ENCODE peak calls at places on chromosomes 2 and 18, in nine cellular contexts. F is IMR-90; R is tibial nerve; Y is A549; K is CD4-positive, alpha-beta T cell; S is AG10803; B is GM13977; C is PC-9; G is progenitor cell of endocrine pancreas. I is an unnamed sample.

GRCh38 chr2:144849612-144850011 is 329.7 kb upstream of the ZEB2 start:
- DNase-seq in F (no peak), R (no peak), Y (no peak), K (no peak), S (peak), B (no peak), C (no peak), G (no peak), I (no peak)

GRCh38 chr2:223868005-223868404 is 30.6 kb upstream of the AP1S3 start:
- DNase-seq in F (no peak), R (no peak), Y (no peak), K (no peak), S (no peak), B (no peak), C (no peak), G (no peak), I (no peak)

GRCh38 chr18:38751897-38752296 is 1186.3 kb upstream of the CELF4 start:
- DNase-seq in F (no peak), R (no peak), Y (no peak), K (no peak), S (no peak), B (no peak), C (no peak), G (no peak), I (peak)

GRCh38 chr2:234670052-234670451 is 173.2 kb upstream of the ARL4C start:
- DNase-seq in F (peak), R (no peak), Y (no peak), K (no peak), S (peak), B (no peak), C (peak), G (no peak), I (no peak)

GRCh38 chr2:109427661-109428091 is 186.1 kb downstream of the SEPTIN10 start:
- DNase-seq in F (no peak), R (no peak), Y (no peak), K (no peak), S (no peak), B (no peak), C (no peak), G (no peak), I (no peak)

GRCh38 chr2:215773728-215774127 is 239.6 kb downstream of the MREG start:
- DNase-seq in F (peak), R (peak), Y (peak), K (no peak), S (peak), B (no peak), C (peak), G (no peak), I (no peak)

GRCh38 chr2:67079729-67080128 is 317.4 kb upstream of the ETAA1 start:
- DNase-seq in F (no peak), R (no peak), Y (no peak), K (no peak), S (no peak), B (no peak), C (no peak), G (no peak), I (no peak)

GRCh38 chr18:74399225-74399887 is 57.8 kb downstream of the DIPK1C start:
- DNase-seq in F (no peak), R (no peak), Y (no peak), K (no peak), S (no peak), B (no peak), C (no peak), G (no peak), I (no peak)

GRCh38 chr2:162261032-162261945 is 18.0 kb upstream of the FAP start:
- DNase-seq in F (peak), R (no peak), Y (no peak), K (no peak), S (peak), B (peak), C (no peak), G (no peak), I (peak)

GRCh38 chr2:237687666-237688065 is 60.3 kb downstream of the LRRFIP1 start:
- DNase-seq in F (peak), R (peak), Y (peak), K (peak), S (peak), B (peak), C (peak), G (no peak), I (peak)

GRCh38 chr2:165794520-165794882 is 454 bp upstream of the GALNT3 start:
- DNase-seq in F (peak), R (no peak), Y (no peak), K (peak), S (peak), B (peak), C (peak), G (no peak), I (peak)

GRCh38 chr2:228658998-228659397 is 477.5 kb upstream of the SPHKAP start:
- DNase-seq in F (peak), R (no peak), Y (no peak), K (no peak), S (peak), B (no peak), C (no peak), G (no peak), I (no peak)

GRCh38 chr2:69272803-69273471 is 114.1 kb downstream of the GFPT1 start:
- DNase-seq in F (peak), R (no peak), Y (no peak), K (no peak), S (no peak), B (no peak), C (no peak), G (no peak), I (no peak)

GRCh38 chr2:25740810-25741381 is 67.5 kb upstream of the DTNB start:
- DNase-seq in F (no peak), R (no peak), Y (no peak), K (no peak), S (peak), B (no peak), C (no peak), G (no peak), I (no peak)

GRCh38 chr18:8988262-8988871 is 114.1 kb upstream of the NDUFV2 start:
- DNase-seq in F (peak), R (no peak), Y (peak), K (peak), S (peak), B (peak), C (peak), G (peak), I (peak)

GRCh38 chr2:9693646-9694045 is 62.8 kb upstream of the YWHAQ start:
- DNase-seq in F (no peak), R (no peak), Y (no peak), K (no peak), S (no peak), B (no peak), C (no peak), G (no peak), I (no peak)

GRCh38 chr2:120148229-120148628 is 75.0 kb downstream of the TMEM185B start:
- DNase-seq in F (no peak), R (no peak), Y (no peak), K (no peak), S (no peak), B (no peak), C (no peak), G (no peak), I (no peak)

GRCh38 chr2:50395510-50396300 is 636.2 kb downstream of the NRXN1 start:
- DNase-seq in F (no peak), R (no peak), Y (no peak), K (no peak), S (no peak), B (no peak), C (no peak), G (no peak), I (no peak)

GRCh38 chr2:149490296-149490695 is 97.3 kb downstream of the MMADHC start:
- DNase-seq in F (no peak), R (no peak), Y (no peak), K (no peak), S (peak), B (no peak), C (no peak), G (no peak), I (no peak)

GRCh38 chr2:7672027-7672684 is 754.9 kb downstream of the RNF144A start:
- DNase-seq in F (peak), R (no peak), Y (peak), K (peak), S (no peak), B (peak), C (no peak), G (peak), I (peak)

GRCh38 chr2:23813438-23813837 is 113.5 kb downstream of the ATAD2B start:
- DNase-seq in F (no peak), R (no peak), Y (no peak), K (no peak), S (no peak), B (no peak), C (no peak), G (no peak), I (no peak)

GRCh38 chr18:76991021-76991688 is 141.4 kb downstream of the MBP start:
- DNase-seq in F (no peak), R (no peak), Y (no peak), K (no peak), S (no peak), B (no peak), C (no peak), G (no peak), I (no peak)

GRCh38 chr2:31693882-31694281 is 113.1 kb upstream of the SRD5A2 start:
- DNase-seq in F (no peak), R (no peak), Y (peak), K (no peak), S (no peak), B (no peak), C (no peak), G (no peak), I (no peak)

GRCh38 chr18:10152475-10152874 is 238.7 kb downstream of the VAPA start:
- DNase-seq in F (no peak), R (no peak), Y (no peak), K (no peak), S (no peak), B (no peak), C (no peak), G (no peak), I (no peak)

GRCh38 chr18:10149768-10150556 is 236.1 kb downstream of the VAPA start:
- DNase-seq in F (no peak), R (no peak), Y (no peak), K (no peak), S (no peak), B (no peak), C (no peak), G (no peak), I (no peak)

DNA sequence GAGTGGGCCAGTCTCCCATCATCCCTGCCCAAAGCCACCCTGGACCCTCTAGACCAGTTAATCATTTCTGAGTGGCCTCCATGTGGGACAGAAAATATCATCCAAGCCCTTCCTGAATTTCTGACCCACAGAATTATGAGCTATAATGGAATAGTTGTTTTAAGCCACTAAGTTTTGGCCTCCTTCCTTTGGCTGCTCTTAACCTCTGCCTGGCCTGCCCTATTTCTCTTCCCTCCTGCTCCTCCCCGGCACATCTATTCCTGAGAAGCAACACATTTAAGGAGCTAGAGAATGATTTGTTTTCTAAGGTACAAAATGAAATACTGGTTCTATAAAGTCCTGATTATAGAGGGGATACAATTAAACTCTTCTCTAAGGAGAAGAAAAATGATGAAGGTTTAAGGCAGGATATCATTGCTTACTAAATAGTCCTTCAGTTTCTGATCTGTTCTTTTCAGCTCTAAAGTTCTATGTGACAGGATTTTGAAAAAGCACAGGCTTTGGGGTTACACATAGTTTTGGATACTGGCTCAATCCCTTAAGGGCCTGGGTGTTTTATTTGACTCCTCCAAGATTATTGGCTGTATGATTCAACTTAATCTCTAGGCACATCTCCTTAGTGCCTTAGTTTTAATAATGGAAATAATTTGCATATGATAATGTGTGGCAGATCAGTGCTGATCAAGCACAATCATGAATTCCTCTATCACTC is 240.3 kb downstream of the VAPA start:
- DNase-seq in F (no peak), R (no peak), Y (no peak), K (no peak), S (no peak), B (no peak), C (no peak), G (no peak), I (no peak)
- TF ChIP-seq CTCF in F (no peak), R (no peak), Y (no peak), K (no peak), S (peak), B (no peak), C (no peak), G (no peak), I (no peak)

GRCh38 chr2:81852651-81853050 is 1548.1 kb upstream of the LRRTM1 start:
- DNase-seq in F (no peak), R (no peak), Y (no peak), K (no peak), S (no peak), B (no peak), C (no peak), G (no peak), I (no peak)
- TF ChIP-seq CTCF in F (no peak), R (no peak), Y (no peak), K (no peak), S (no peak), B (no peak), C (no peak), G (no peak), I (no peak)

GRCh38 chr2:143081616-143082015 is 47.6 kb upstream of the ARHGAP15 start:
- DNase-seq in F (no peak), R (no peak), Y (no peak), K (no peak), S (no peak), B (no peak), C (no peak), G (no peak), I (no peak)
- TF ChIP-seq CTCF in F (no peak), R (no peak), Y (no peak), K (no peak), S (no peak), B (no peak), C (no peak), G (no peak), I (no peak)

GRCh38 chr18:33444699-33445098 is 4.2 kb upstream of the CCDC178 start:
- DNase-seq in F (no peak), R (no peak), Y (no peak), K (no peak), S (no peak), B (no peak), C (no peak), G (no peak), I (no peak)

GRCh38 chr18:33440011-33440383 is 524 bp downstream of the CCDC178 start:
- DNase-seq in F (peak), R (no peak), Y (peak), K (no peak), S (peak), B (peak), C (no peak), G (peak), I (peak)

GRCh38 chr18:33440384-33441043 is at the start of gene CCDC178:
- DNase-seq in F (peak), R (no peak), Y (no peak), K (no peak), S (no peak), B (peak), C (no peak), G (peak), I (peak)
- TF ChIP-seq CTCF in F (no peak), R (no peak), Y (no peak), K (no peak), S (no peak), B (no peak), C (no peak), G (peak), I (no peak)

GRCh38 chr2:154015233-154015632 is 143.5 kb downstream of the GALNT13 start:
- DNase-seq in F (no peak), R (no peak), Y (no peak), K (no peak), S (no peak), B (no peak), C (no peak), G (no peak), I (no peak)
- TF ChIP-seq CTCF in F (no peak), R (no peak), Y (no peak), K (no peak), S (no peak), B (no peak), C (no peak), G (no peak), I (no peak)